ENCODE peak calls at places on chromosomes 11 and 22, in six cellular contexts. Z is hepatocyte, N is GM23338, K is MM.1S, M is PC-3, P is endothelial cell of umbilical vein. V is an unnamed sample.
A peak's percentile ranks its signal among the peaks of the same experiment; 100 is the strongest.

GRCh38 chr11:613369-613968 is 2.3 kb downstream of the IRF7 start:
- DNase-seq in Z (peak; percentile 89), N (peak; percentile 89), K (no peak), M (peak; percentile 70), P (peak; percentile 48), V (peak; percentile 64)

GRCh38 chr11:93031386-93031785 is 61.9 kb downstream of the MTNR1B start:
- DNase-seq in Z (no peak), N (peak; percentile 61), K (no peak), M (no peak), P (no peak), V (no peak)

GRCh38 chr11:69018924-69019323 is 5.9 kb upstream of the MRGPRF start:
- DNase-seq in Z (no peak), N (no peak), K (no peak), M (no peak), P (no peak), V (no peak)

GRCh38 chr11:64040684-64041267 is 5.0 kb downstream of the FLRT1 start:
- DNase-seq in Z (peak; percentile 50), N (peak; percentile 74), K (no peak), M (no peak), P (no peak), V (peak; percentile 12)

GRCh38 chr11:91819195-91819594 is 405.4 kb upstream of the FAT3 start:
- DNase-seq in Z (no peak), N (no peak), K (no peak), M (no peak), P (no peak), V (no peak)

GRCh38 chr22:48348855-48349254 is 1478.8 kb downstream of the BRD1 start:
- DNase-seq in Z (no peak), N (no peak), K (no peak), M (no peak), P (no peak), V (no peak)

GRCh38 chr11:1765871-1766718 is 2.4 kb upstream of the CTSD start:
- DNase-seq in Z (no peak), N (peak; percentile 78), K (no peak), M (no peak), P (no peak), V (no peak)

GRCh38 chr11:29676993-29677392 is 339.8 kb downstream of the KCNA4 start:
- DNase-seq in Z (no peak), N (no peak), K (no peak), M (no peak), P (no peak), V (no peak)

GRCh38 chr11:74577624-74578396 is 14.6 kb upstream of the POLD3 start:
- DNase-seq in Z (no peak), N (peak; percentile 8), K (no peak), M (no peak), P (no peak), V (no peak)

GRCh38 chr11:46369458-46370152 is 11.9 kb upstream of the MDK start:
- DNase-seq in Z (peak; percentile 86), N (peak; percentile 92), K (peak; percentile 41), M (peak; percentile 66), P (peak; percentile 49), V (peak; percentile 55)

GRCh38 chr11:3158821-3159220 is 6.3 kb downstream of the OSBPL5 start:
- DNase-seq in Z (no peak), N (no peak), K (no peak), M (no peak), P (no peak), V (no peak)

GRCh38 chr22:47047321-47048122 is 285.1 kb downstream of the TBC1D22A start:
- DNase-seq in Z (no peak), N (no peak), K (no peak), M (no peak), P (no peak), V (no peak)

GRCh38 chr11:121700968-121701367 is 248.2 kb upstream of the SORL1-AS1 start:
- DNase-seq in Z (no peak), N (no peak), K (no peak), M (no peak), P (no peak), V (no peak)

GRCh38 chr11:128530119-128531091 is 57.0 kb downstream of the ETS1 start:
- DNase-seq in Z (no peak), N (no peak), K (no peak), M (peak; percentile 88), P (no peak), V (no peak)

GRCh38 chr22:46726066-46726985 is 11.7 kb downstream of the CERK start:
- DNase-seq in Z (peak; percentile 39), N (no peak), K (no peak), M (no peak), P (no peak), V (no peak)

GRCh38 chr11:117618956-117619355 is 178.1 kb downstream of the DSCAML1 start:
- DNase-seq in Z (no peak), N (peak; percentile 82), K (no peak), M (no peak), P (no peak), V (no peak)

GRCh38 chr22:32446321-32446720 is 17.9 kb downstream of the BPIFC start:
- DNase-seq in Z (no peak), N (no peak), K (no peak), M (peak; percentile 46), P (no peak), V (no peak)

GRCh38 chr11:75949023-75949672 is 134.1 kb downstream of the UVRAG start:
- DNase-seq in Z (no peak), N (no peak), K (no peak), M (no peak), P (no peak), V (no peak)

GRCh38 chr11:64637346-64638016 is 46.5 kb downstream of the SLC22A12 start:
- DNase-seq in Z (no peak), N (no peak), K (no peak), M (no peak), P (no peak), V (no peak)

GRCh38 chr11:121650520-121651266 is 197.9 kb upstream of the SORL1-AS1 start:
- DNase-seq in Z (no peak), N (no peak), K (peak; percentile 49), M (no peak), P (no peak), V (no peak)

GRCh38 chr11:46326813-46327416 is 20.3 kb upstream of the DGKZ start:
- DNase-seq in Z (no peak), N (no peak), K (no peak), M (no peak), P (no peak), V (no peak)

GRCh38 chr11:132424433-132424832 is 1054.0 kb downstream of the NTM start:
- DNase-seq in Z (no peak), N (no peak), K (no peak), M (no peak), P (no peak), V (no peak)

GRCh38 chr22:26544489-26544888 is 32.2 kb upstream of the TFIP11 start:
- DNase-seq in Z (no peak), N (no peak), K (no peak), M (no peak), P (no peak), V (no peak)

GRCh38 chr11:24885580-24886173 is 388.8 kb downstream of the LUZP2 start:
- DNase-seq in Z (no peak), N (no peak), K (no peak), M (no peak), P (no peak), V (no peak)

GRCh38 chr11:45168366-45169130 is 22.1 kb downstream of the PRDM11 start:
- DNase-seq in Z (no peak), N (peak; percentile 46), K (no peak), M (no peak), P (no peak), V (no peak)

GRCh38 chr22:26589845-26590524 is at the start of gene TPST2:
- DNase-seq in Z (peak; percentile 93), N (peak; percentile 85), K (peak; percentile 82), M (peak; percentile 70), P (peak; percentile 76), V (peak; percentile 83)

GRCh38 chr11:60831501-60832079 is 10.3 kb upstream of the CCDC86 start:
- DNase-seq in Z (no peak), N (no peak), K (no peak), M (peak; percentile 94), P (peak; percentile 51), V (no peak)

GRCh38 chr22:47053865-47054185 is 291.4 kb downstream of the TBC1D22A start:
- DNase-seq in Z (peak; percentile 20), N (no peak), K (no peak), M (peak; percentile 1), P (peak; percentile 39), V (no peak)

GRCh38 chr11:114040706-114041211 is 18.8 kb upstream of the ZBTB16 start:
- DNase-seq in Z (peak; percentile 84), N (no peak), K (no peak), M (peak; percentile 87), P (peak; percentile 65), V (no peak)

GRCh38 chr11:128500488-128500887 is 86.9 kb downstream of the ETS1 start:
- DNase-seq in Z (no peak), N (no peak), K (no peak), M (no peak), P (no peak), V (no peak)

GRCh38 chr11:111605681-111606080 is 3.4 kb downstream of the SIK2 start:
- DNase-seq in Z (no peak), N (no peak), K (no peak), M (no peak), P (no peak), V (no peak)

GRCh38 chr11:123246749-123247497 is 51.9 kb upstream of the CLMP start:
- DNase-seq in Z (peak; percentile 90), N (peak; percentile 94), K (peak; percentile 83), M (peak; percentile 92), P (peak; percentile 68), V (peak; percentile 85)

DNA sequence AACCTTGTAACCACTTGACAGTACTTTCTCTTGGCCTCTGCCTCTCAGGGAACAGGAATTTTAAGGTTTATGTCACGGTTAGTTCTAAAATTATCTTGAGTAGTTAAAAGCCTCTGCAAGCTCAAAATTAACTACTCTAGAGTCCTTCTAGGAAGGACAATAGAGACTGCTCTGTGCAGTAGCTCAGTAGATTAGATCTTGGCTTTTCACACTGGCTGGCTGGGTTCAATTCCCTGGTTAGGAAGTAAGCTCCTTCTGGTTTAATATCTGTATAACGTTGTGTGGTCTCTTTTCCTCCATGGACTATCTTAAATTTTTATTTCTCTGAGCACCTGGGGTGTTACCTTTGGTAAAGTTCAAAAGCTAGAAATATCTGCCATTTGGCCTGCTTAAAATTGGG is 109.2 kb downstream of the AASDHPPT start:
- DNase-seq in Z (no peak), N (no peak), K (no peak), M (no peak), P (no peak), V (no peak)
- H3K4me2 ChIP-seq in Z (no peak overlapping the region), N (no peak overlapping the region), K (no peak overlapping the region), M (no peak overlapping the region), P (no peak overlapping the region), V (no peak overlapping the region)

GRCh38 chr11:33694346-33695050 is 6.1 kb downstream of the C11orf91 start:
- DNase-seq in Z (no peak), N (no peak), K (no peak), M (no peak), P (no peak), V (peak; percentile 18)
- H3K4me1 ChIP-seq in Z (peaks cover 39% of the 10 kb centered on the region), N (peaks cover 29% of the 10 kb centered on the region), K (peaks cover 6% of the 10 kb centered on the region), M (peaks cover 50% of the 10 kb centered on the region), P (peaks cover 53% of the 10 kb centered on the region), V (peaks cover 10% of the 10 kb centered on the region)

GRCh38 chr11:77411238-77411637 is 62.7 kb downstream of the PAK1 start:
- DNase-seq in Z (peak; percentile 11), N (peak; percentile 37), K (peak; percentile 30), M (no peak), P (no peak), V (no peak)
- H3K4me3 ChIP-seq in Z (peak overlapping the region; percentile 24), N (peak overlapping the region; percentile 83), K (peak overlapping the region; percentile 75), M (peak overlapping the region; percentile 63), P (no peak overlapping the region), V (no peak overlapping the region)

GRCh38 chr11:73521621-73522020 is 76.3 kb downstream of the FAM168A start:
- DNase-seq in Z (no peak), N (no peak), K (no peak), M (peak; percentile 75), P (peak; percentile 51), V (no peak)
- H3K4me2 ChIP-seq in Z (no peak overlapping the region), N (no peak overlapping the region), K (no peak overlapping the region), M (peak overlapping the region; percentile 29), P (no peak overlapping the region), V (no peak overlapping the region)

V was measured in OCI-LY7.